ENCODE peak calls at places on chromosomes 7 and 10, in four cellular contexts. I, S, N and W are unnamed samples.
A peak's percentile ranks its signal among the peaks of the same experiment; 100 is the strongest.

GRCh38 chr7:26202019-26202985 is 757 bp downstream of the CBX3 start:
- DNase-seq in I (peak; percentile 46), S (peak; percentile 55), N (no peak), W (no peak)

GRCh38 chr7:51236470-51237127 is 80.0 kb downstream of the COBL start:
- DNase-seq in S (no peak), I (no peak), N (no peak), W (no peak)

GRCh38 chr10:18233775-18234174 is 93.6 kb downstream of the CACNB2 start:
- DNase-seq in N (no peak), I (no peak), S (peak; percentile 38), W (peak; percentile 70)

GRCh38 chr7:55641273-55641691 is 69.0 kb upstream of the VOPP1 start:
- DNase-seq in I (peak; percentile 11), S (peak; percentile 76), N (peak; percentile 49), W (peak; percentile 87)

GRCh38 chr10:114714281-114714741 is 56.2 kb upstream of the ABLIM1 start:
- DNase-seq in N (peak; percentile 92), S (no peak), I (no peak), W (peak; percentile 83)

GRCh38 chr10:130242483-130242882 is 106.3 kb downstream of the GLRX3 start:
- DNase-seq in S (no peak), I (no peak), N (no peak), W (no peak)

GRCh38 chr7:9718071-9718470 is 1255.6 kb upstream of the PHF14 start:
- DNase-seq in S (no peak), N (no peak), I (no peak), W (no peak)

GRCh38 chr10:110474017-110474416 is 23.7 kb upstream of the DUSP5 start:
- DNase-seq in S (no peak), I (no peak), N (no peak), W (no peak)

GRCh38 chr7:80218723-80219122 is 84.1 kb downstream of the GNAI1 start:
- DNase-seq in S (no peak), N (peak; percentile 76), I (no peak), W (no peak)

GRCh38 chr10:5233324-5233723 is 36.7 kb downstream of the AKR1C4 start:
- DNase-seq in S (no peak), I (no peak), N (no peak), W (no peak)

GRCh38 chr7:14748461-14748860 is 154.1 kb downstream of the DGKB start:
- DNase-seq in I (no peak), N (peak; percentile 85), S (no peak), W (no peak)

GRCh38 chr7:110373514-110374258 is 717.2 kb upstream of the LRRN3 start:
- DNase-seq in I (no peak), S (no peak), N (no peak), W (no peak)

GRCh38 chr7:128032605-128033235 is 1.5 kb upstream of the LRRC4 start:
- DNase-seq in I (no peak), S (no peak), N (no peak), W (no peak)

GRCh38 chr7:150665075-150665794 is 20.3 kb upstream of the GIMAP2 start:
- DNase-seq in N (no peak), I (no peak), S (no peak), W (no peak)

GRCh38 chr10:31820096-31820495 is 108.5 kb downstream of the ARHGAP12 start:
- DNase-seq in I (no peak), N (no peak), S (no peak), W (no peak)